ENCODE peak calls at places on chromosomes 4 and X, in six cellular contexts. B is naive thymus-derived CD8-positive, alpha-beta T cell; V is amygdala; E is stimulated activated CD8-positive, alpha-beta memory T cell treated with anti-CD3 and anti-CD28 coated beads, Interleukin-7, amount 100 ng/mL, for 1 hour; M is NCI-H1417; S is GM04503. X is an unnamed sample.

GRCh38 chr4:181465826-181466225 is 777.4 kb upstream of the TENM3 start:
- DNase-seq in B (no peak), V (no peak), E (no peak), M (no peak), S (no peak), X (no peak)

GRCh38 chr4:182925298-182925738 is 8.1 kb upstream of the DCTD start:
- DNase-seq in B (peak), V (no peak), E (peak), M (peak), S (no peak), X (peak)

GRCh38 chr4:6465985-6466384 is 6.4 kb downstream of the PPP2R2C start:
- DNase-seq in B (no peak), V (no peak), E (no peak), M (no peak), S (no peak), X (no peak)

GRCh38 chr4:40963912-40964478 is 214.2 kb downstream of the NSUN7 start:
- DNase-seq in B (no peak), V (no peak), E (no peak), M (no peak), S (no peak), X (no peak)

GRCh38 chrX:40175416-40176255 is 77.9 kb upstream of the BCOR start:
- DNase-seq in B (peak), V (peak), E (peak), M (peak), S (no peak), X (peak)

GRCh38 chrX:26522501-26522900 is 306.5 kb downstream of the MAGEB5 start:
- DNase-seq in B (no peak), V (no peak), E (no peak), M (no peak), S (no peak), X (no peak)

GRCh38 chr4:76550966-76551780 is 116.1 kb downstream of the SHROOM3 start:
- DNase-seq in B (no peak), V (no peak), E (no peak), M (no peak), S (no peak), X (no peak)

GRCh38 chrX:39619182-39620009 is 478.4 kb downstream of the BCOR start:
- DNase-seq in B (no peak), V (no peak), E (no peak), M (no peak), S (no peak), X (no peak)

GRCh38 chrX:74535633-74536141 is 78.7 kb downstream of the RLIM start:
- DNase-seq in B (peak), V (peak), E (no peak), M (peak), S (no peak), X (no peak)

GRCh38 chr4:111283066-111283677 is 660.3 kb upstream of the PITX2 start:
- DNase-seq in B (no peak), V (peak), E (no peak), M (peak), S (no peak), X (peak)